ENCODE peak calls at places on chromosome 19, in five cellular contexts. One of them, this sample, is unnamed.

GRCh38 chr19:11563530-11563929 is 4.5 kb upstream of the ELOF1 start:
- DNase-seq in ovary: no peak
- DNase-seq in MM.1S: no peak
- DNase-seq in foreskin fibroblast: no peak
- DNase-seq in tibial nerve: no peak
- DNase-seq in this sample: no peak

GRCh38 chr19:44758596-44758995 is 10.1 kb downstream of the BCL3 start:
- DNase-seq in ovary: peak; percentile 55
- DNase-seq in MM.1S: no peak
- DNase-seq in foreskin fibroblast: no peak
- DNase-seq in tibial nerve: no peak
- DNase-seq in this sample: no peak

GRCh38 chr19:54188224-54188871 is 1.0 kb downstream of the MBOAT7 start:
- DNase-seq in ovary: peak; percentile 49
- DNase-seq in MM.1S: no peak
- DNase-seq in foreskin fibroblast: peak; percentile 65
- DNase-seq in tibial nerve: no peak
- DNase-seq in this sample: no peak

GRCh38 chr19:11279505-11280236 is 16.3 kb upstream of the TSPAN16 start:
- DNase-seq in ovary: no peak
- DNase-seq in MM.1S: peak; percentile 70
- DNase-seq in foreskin fibroblast: no peak
- DNase-seq in tibial nerve: no peak
- DNase-seq in this sample: no peak

GRCh38 chr19:56350416-56351045 is 35.9 kb upstream of the ZSCAN5A start:
- DNase-seq in ovary: peak; percentile 43
- DNase-seq in MM.1S: peak; percentile 63
- DNase-seq in foreskin fibroblast: peak; percentile 64
- DNase-seq in tibial nerve: peak; percentile 74
- DNase-seq in this sample: peak; percentile 21

GRCh38 chr19:29532097-29532496 is 6.3 kb downstream of the VSTM2B start:
- DNase-seq in ovary: no peak
- DNase-seq in MM.1S: no peak
- DNase-seq in foreskin fibroblast: no peak
- DNase-seq in tibial nerve: no peak
- DNase-seq in this sample: no peak

GRCh38 chr19:6030214-6030507 is 52.2 kb upstream of the RANBP3 start:
- DNase-seq in ovary: no peak
- DNase-seq in MM.1S: no peak
- DNase-seq in foreskin fibroblast: peak; percentile 79
- DNase-seq in tibial nerve: no peak
- DNase-seq in this sample: no peak

GRCh38 chr19:17183858-17184271 is 31.3 kb upstream of the USE1 start:
- DNase-seq in ovary: no peak
- DNase-seq in MM.1S: no peak
- DNase-seq in foreskin fibroblast: no peak
- DNase-seq in tibial nerve: no peak
- DNase-seq in this sample: no peak

GRCh38 chr19:4452230-4452990 is 5.2 kb downstream of the UBXN6 start:
- DNase-seq in ovary: no peak
- DNase-seq in MM.1S: no peak
- DNase-seq in foreskin fibroblast: no peak
- DNase-seq in tibial nerve: no peak
- DNase-seq in this sample: no peak

GRCh38 chr19:18629166-18630088 is 7.4 kb upstream of the KLHL26 start:
- DNase-seq in ovary: no peak
- DNase-seq in MM.1S: no peak
- DNase-seq in foreskin fibroblast: peak; percentile 48
- DNase-seq in tibial nerve: peak; percentile 72
- DNase-seq in this sample: no peak

GRCh38 chr19:9673912-9674668 is 810 bp downstream of the ZNF562 start:
- DNase-seq in ovary: no peak
- DNase-seq in MM.1S: no peak
- DNase-seq in foreskin fibroblast: peak; percentile 26
- DNase-seq in tibial nerve: no peak
- DNase-seq in this sample: no peak

GRCh38 chr19:30096596-30097370 is 154.7 kb downstream of the URI1 start:
- DNase-seq in ovary: no peak
- DNase-seq in MM.1S: peak; percentile 8
- DNase-seq in foreskin fibroblast: no peak
- DNase-seq in tibial nerve: no peak
- DNase-seq in this sample: no peak

GRCh38 chr19:10461047-10461949 is 41.0 kb downstream of the PDE4A start:
- DNase-seq in ovary: peak; percentile 97
- DNase-seq in MM.1S: peak; percentile 95
- DNase-seq in foreskin fibroblast: peak; percentile 96
- DNase-seq in tibial nerve: peak; percentile 96
- DNase-seq in this sample: peak; percentile 75

GRCh38 chr19:9075064-9075964 is 11.5 kb upstream of the OR1M1 start:
- DNase-seq in ovary: peak; percentile 75
- DNase-seq in MM.1S: no peak
- DNase-seq in foreskin fibroblast: peak; percentile 83
- DNase-seq in tibial nerve: peak; percentile 59
- DNase-seq in this sample: peak; percentile 54

GRCh38 chr19:5753743-5754142 is 30.8 kb downstream of the PRR22 start:
- DNase-seq in ovary: no peak
- DNase-seq in MM.1S: no peak
- DNase-seq in foreskin fibroblast: no peak
- DNase-seq in tibial nerve: no peak
- DNase-seq in this sample: no peak

GRCh38 chr19:27740396-27740795 is 1472.6 kb downstream of the UQCRFS1 start:
- DNase-seq in ovary: no peak
- DNase-seq in MM.1S: no peak
- DNase-seq in foreskin fibroblast: no peak
- DNase-seq in tibial nerve: no peak
- DNase-seq in this sample: no peak

GRCh38 chr19:11361037-11361770 is 6.0 kb downstream of the PLPPR2 start:
- DNase-seq in ovary: no peak
- DNase-seq in MM.1S: no peak
- DNase-seq in foreskin fibroblast: no peak
- DNase-seq in tibial nerve: no peak
- DNase-seq in this sample: no peak

GRCh38 chr19:681029-681626 is 4.9 kb downstream of the FSTL3 start:
- DNase-seq in ovary: peak; percentile 86
- DNase-seq in MM.1S: peak; percentile 68
- DNase-seq in foreskin fibroblast: peak; percentile 96
- DNase-seq in tibial nerve: no peak
- DNase-seq in this sample: no peak

GRCh38 chr19:36113895-36114762 is 546 bp downstream of the POLR2I start:
- DNase-seq in ovary: peak; percentile 50
- DNase-seq in MM.1S: no peak
- DNase-seq in foreskin fibroblast: peak; percentile 69
- DNase-seq in tibial nerve: peak; percentile 22
- DNase-seq in this sample: no peak

GRCh38 chr19:33441828-33442227 is 68.3 kb downstream of the CEBPG start:
- DNase-seq in ovary: no peak
- DNase-seq in MM.1S: no peak
- DNase-seq in foreskin fibroblast: no peak
- DNase-seq in tibial nerve: no peak
- DNase-seq in this sample: no peak

GRCh38 chr19:574658-575526 is 2.5 kb downstream of the BSG start:
- DNase-seq in ovary: peak; percentile 56
- DNase-seq in MM.1S: no peak
- DNase-seq in foreskin fibroblast: peak; percentile 73
- DNase-seq in tibial nerve: no peak
- DNase-seq in this sample: no peak

GRCh38 chr19:39046037-39046821 is 13.9 kb upstream of the FBXO27 start:
- DNase-seq in ovary: no peak
- DNase-seq in MM.1S: peak; percentile 36
- DNase-seq in foreskin fibroblast: peak; percentile 13
- DNase-seq in tibial nerve: no peak
- DNase-seq in this sample: peak; percentile 30

GRCh38 chr19:504634-505033 is 2.7 kb upstream of the TPGS1 start:
- DNase-seq in ovary: no peak
- DNase-seq in MM.1S: no peak
- DNase-seq in foreskin fibroblast: no peak
- DNase-seq in tibial nerve: no peak
- DNase-seq in this sample: no peak

GRCh38 chr19:49056101-49056901 is 1.2 kb downstream of the CGB7 start:
- DNase-seq in ovary: peak; percentile 50
- DNase-seq in MM.1S: peak; percentile 41
- DNase-seq in foreskin fibroblast: peak; percentile 75
- DNase-seq in tibial nerve: peak; percentile 10
- DNase-seq in this sample: no peak

GRCh38 chr19:17323274-17323972 is 11.2 kb downstream of the ANO8 start:
- DNase-seq in ovary: no peak
- DNase-seq in MM.1S: no peak
- DNase-seq in foreskin fibroblast: no peak
- DNase-seq in tibial nerve: no peak
- DNase-seq in this sample: no peak

GRCh38 chr19:5951338-5951861 is 26.5 kb downstream of the RANBP3 start:
- DNase-seq in ovary: no peak
- DNase-seq in MM.1S: no peak
- DNase-seq in foreskin fibroblast: no peak
- DNase-seq in tibial nerve: no peak
- DNase-seq in this sample: no peak

GRCh38 chr19:47100290-47100689 is 13.3 kb downstream of the ZC3H4 start:
- DNase-seq in ovary: no peak
- DNase-seq in MM.1S: no peak
- DNase-seq in foreskin fibroblast: no peak
- DNase-seq in tibial nerve: no peak
- DNase-seq in this sample: no peak

GRCh38 chr19:28793391-28794168 is 419.4 kb downstream of the UQCRFS1 start:
- DNase-seq in ovary: no peak
- DNase-seq in MM.1S: no peak
- DNase-seq in foreskin fibroblast: no peak
- DNase-seq in tibial nerve: no peak
- DNase-seq in this sample: no peak

GRCh38 chr19:5086232-5086631 is 117.3 kb downstream of the KDM4B start:
- DNase-seq in ovary: no peak
- DNase-seq in MM.1S: no peak
- DNase-seq in foreskin fibroblast: no peak
- DNase-seq in tibial nerve: no peak
- DNase-seq in this sample: no peak

GRCh38 chr19:40611900-40612698 is 10.9 kb downstream of the LTBP4 start:
- DNase-seq in ovary: peak; percentile 43
- DNase-seq in MM.1S: no peak
- DNase-seq in foreskin fibroblast: no peak
- DNase-seq in tibial nerve: no peak
- DNase-seq in this sample: no peak

GRCh38 chr19:40609561-40610395 is 8.6 kb downstream of the LTBP4 start:
- DNase-seq in ovary: peak; percentile 71
- DNase-seq in MM.1S: peak; percentile 91
- DNase-seq in foreskin fibroblast: peak; percentile 82
- DNase-seq in tibial nerve: peak; percentile 95
- DNase-seq in this sample: no peak

GRCh38 chr19:40611096-40611495 is 9.9 kb downstream of the LTBP4 start:
- DNase-seq in ovary: no peak
- DNase-seq in MM.1S: no peak
- DNase-seq in foreskin fibroblast: no peak
- DNase-seq in tibial nerve: no peak
- DNase-seq in this sample: no peak

GRCh38 chr19:40608957-40609356 is 7.8 kb downstream of the LTBP4 start:
- DNase-seq in ovary: no peak
- DNase-seq in MM.1S: no peak
- DNase-seq in foreskin fibroblast: no peak
- DNase-seq in tibial nerve: no peak
- DNase-seq in this sample: no peak

GRCh38 chr19:40610396-40611064 is 9.4 kb downstream of the LTBP4 start:
- DNase-seq in ovary: peak; percentile 55
- DNase-seq in MM.1S: peak; percentile 35
- DNase-seq in foreskin fibroblast: peak; percentile 44
- DNase-seq in tibial nerve: no peak
- DNase-seq in this sample: no peak
- H3K4me3 ChIP-seq in ovary: no peak overlapping the region
- H3K4me3 ChIP-seq in MM.1S: peak overlapping the region; percentile 48
- H3K4me3 ChIP-seq in foreskin fibroblast: peak overlapping the region; percentile 43
- H3K4me3 ChIP-seq in tibial nerve: peak overlapping the region; percentile 22
- H3K4me3 ChIP-seq in this sample: peak overlapping the region; percentile 25

GRCh38 chr19:41161903-41162302 is 31.1 kb upstream of the CYP2S1 start:
- DNase-seq in ovary: no peak
- DNase-seq in MM.1S: no peak
- DNase-seq in foreskin fibroblast: no peak
- DNase-seq in tibial nerve: no peak
- DNase-seq in this sample: no peak
- TF ChIP-seq CTCF in ovary: no peak
- TF ChIP-seq CTCF in MM.1S: peak; percentile 29
- TF ChIP-seq CTCF in foreskin fibroblast: no peak
- TF ChIP-seq CTCF in tibial nerve: no peak
- TF ChIP-seq CTCF in this sample: peak; percentile 47

DNA sequence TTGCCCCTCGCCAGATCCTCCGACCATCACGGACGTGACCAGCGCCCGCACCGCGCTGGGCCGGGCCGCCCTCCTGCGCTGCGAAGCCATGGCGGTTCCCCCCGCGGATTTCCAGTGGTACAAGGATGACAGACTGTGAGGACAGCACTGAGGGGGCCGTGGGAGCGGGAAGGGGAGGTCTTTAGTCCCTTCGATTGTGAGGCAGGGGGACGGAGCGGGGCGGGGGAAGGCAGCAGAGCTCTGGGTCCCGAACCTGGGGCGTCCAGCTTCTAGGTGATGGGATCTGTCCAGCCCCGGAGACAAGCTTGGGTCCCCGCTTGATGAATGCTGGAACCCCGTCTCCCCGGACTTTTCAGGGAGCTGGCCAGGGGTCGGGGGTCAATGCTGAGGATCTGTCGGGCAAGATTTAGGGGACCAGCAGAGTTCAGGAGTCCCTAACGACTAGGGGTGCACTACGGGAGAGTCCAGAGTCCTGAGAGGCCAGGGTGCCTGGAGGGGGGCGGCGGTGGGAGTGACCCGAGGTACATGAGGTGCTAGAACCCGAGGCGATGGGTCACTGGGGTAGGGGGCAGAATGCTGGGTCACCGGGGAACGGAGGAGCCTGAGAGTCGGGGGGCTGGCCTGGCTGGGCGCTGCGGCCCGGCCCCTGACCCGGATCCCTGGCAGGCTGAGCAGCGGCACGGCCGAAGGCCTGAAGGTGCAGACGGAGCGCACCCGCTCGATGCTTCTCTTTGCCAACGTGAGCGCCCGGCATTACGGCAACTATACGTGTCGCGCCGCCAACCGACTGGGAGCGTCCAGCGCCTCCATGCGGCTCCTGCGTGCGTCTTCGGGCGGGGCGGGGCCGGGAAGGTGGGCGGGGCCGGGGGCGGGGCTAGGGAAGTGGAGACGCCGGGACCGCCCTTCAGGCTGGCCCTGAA is 14.6 kb downstream of the VSIG10L start:
- DNase-seq in ovary: no peak
- DNase-seq in MM.1S: no peak
- DNase-seq in foreskin fibroblast: peak; percentile 55
- DNase-seq in tibial nerve: no peak
- DNase-seq in this sample: no peak
- H3K4me3 ChIP-seq in ovary: no peak overlapping the region
- H3K4me3 ChIP-seq in MM.1S: no peak overlapping the region
- H3K4me3 ChIP-seq in foreskin fibroblast: no peak overlapping the region
- H3K4me3 ChIP-seq in tibial nerve: no peak overlapping the region
- H3K4me3 ChIP-seq in this sample: no peak overlapping the region

DNA sequence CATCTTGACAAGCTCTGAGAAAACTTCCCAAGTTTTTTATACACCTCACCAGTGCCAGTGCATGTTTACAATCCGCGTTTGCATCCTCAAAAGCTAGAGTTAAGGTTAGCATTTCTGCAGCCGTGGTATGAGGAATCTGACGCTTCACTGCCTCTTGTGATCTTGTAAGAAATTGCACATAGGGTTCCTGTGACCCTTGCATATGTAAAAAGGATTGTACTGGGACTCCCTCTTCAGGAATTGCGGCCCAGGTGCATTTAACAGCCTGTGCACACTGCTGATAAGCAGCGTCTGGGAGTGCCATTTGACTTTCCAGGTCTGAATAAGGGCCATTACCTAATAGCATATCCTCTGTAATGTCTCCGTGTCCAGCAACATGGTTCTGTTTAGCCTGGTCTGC is 15.3 kb downstream of the FPR3 start:
- DNase-seq in ovary: no peak
- DNase-seq in MM.1S: no peak
- DNase-seq in foreskin fibroblast: no peak
- DNase-seq in tibial nerve: no peak
- DNase-seq in this sample: no peak
- TF ChIP-seq CTCF in ovary: no peak
- TF ChIP-seq CTCF in MM.1S: no peak
- TF ChIP-seq CTCF in foreskin fibroblast: no peak
- TF ChIP-seq CTCF in tibial nerve: no peak
- TF ChIP-seq CTCF in this sample: no peak